ENCODE peak calls at places on chromosome 19, in six cellular contexts. C is tibial nerve, S is Karpas-422, A is K562, K is Peyer's patch, P is mammary epithelial cell. B is an unnamed sample. For H3K4me1, the result is how much of the 10 kb centered on the place peaks cover.

GRCh38 chr19:7602935-7603497 is 7.4 kb downstream of the CAMSAP3 start:
- DNase-seq in A (no peak), C (no peak), P (no peak), S (no peak), K (no peak), B (no peak)

GRCh38 chr19:39401549-39402416 is 4.9 kb upstream of the ZFP36 start:
- DNase-seq in K (peak), S (peak), P (peak), C (peak), A (peak), B (peak)

GRCh38 chr19:9877775-9878510 is 42.8 kb downstream of the PIN1 start:
- DNase-seq in P (peak), K (no peak), A (no peak), C (no peak), S (no peak), B (no peak)

GRCh38 chr19:4098493-4098892 is 25.4 kb downstream of the MAP2K2 start:
- DNase-seq in C (no peak), P (no peak), K (no peak), A (no peak), S (no peak), B (peak)

GRCh38 chr19:3046621-3047306 is 15.5 kb downstream of the TLE5 start:
- DNase-seq in K (no peak), S (no peak), P (no peak), A (peak), C (peak), B (peak)

GRCh38 chr19:43371909-43372308 is 18.4 kb downstream of the CD177 start:
- DNase-seq in C (no peak), P (no peak), S (no peak), K (no peak), A (no peak), B (no peak)

GRCh38 chr19:37362733-37363132 is 8.2 kb upstream of the ZNF527 start:
- DNase-seq in P (no peak), C (no peak), K (no peak), A (peak), S (no peak), B (no peak)

GRCh38 chr19:56838930-56839664 is 1.4 kb downstream of the PEG3 start:
- DNase-seq in P (peak), C (peak), A (no peak), K (peak), S (no peak), B (peak)

GRCh38 chr19:33171916-33172359 is 22.2 kb upstream of the LRP3 start:
- DNase-seq in C (no peak), K (no peak), P (no peak), S (no peak), A (no peak), B (no peak)

GRCh38 chr19:4499855-4500254 is 18.4 kb downstream of the PLIN4 start:
- DNase-seq in S (no peak), A (no peak), P (no peak), C (no peak), K (no peak), B (no peak)

GRCh38 chr19:31386806-31387205 is 37.6 kb upstream of the TSHZ3 start:
- DNase-seq in C (no peak), S (no peak), K (no peak), A (no peak), P (no peak), B (no peak)

GRCh38 chr19:16778796-16779411 is 50.3 kb upstream of the SIN3B start:
- DNase-seq in A (peak), S (peak), C (peak), K (peak), P (peak), B (peak)

GRCh38 chr19:18292810-18293641 is 11.6 kb upstream of the JUND start:
- DNase-seq in P (no peak), S (no peak), A (peak), C (peak), K (peak), B (peak)

GRCh38 chr19:8370176-8371010 is 6.4 kb downstream of the ANGPTL4 start:
- DNase-seq in C (peak), A (no peak), P (no peak), K (no peak), S (no peak), B (no peak)

GRCh38 chr19:36838784-36839324 is 667 bp upstream of the ZNF790 start:
- DNase-seq in P (no peak), A (no peak), C (no peak), K (no peak), S (no peak), B (no peak)

GRCh38 chr19:2922987-2923386 is 21.8 kb downstream of the ZNF77 start:
- DNase-seq in S (no peak), A (peak), K (no peak), C (no peak), P (peak), B (no peak)

GRCh38 chr19:8576273-8576993 is 809 bp downstream of the MYO1F start:
- DNase-seq in K (peak), P (no peak), C (no peak), S (no peak), A (no peak), B (no peak)

GRCh38 chr19:39823693-39824092 is 10.3 kb downstream of the DYRK1B start:
- DNase-seq in P (no peak), C (no peak), A (no peak), S (no peak), K (no peak), B (no peak)

GRCh38 chr19:18093439-18094161 is 4.0 kb upstream of the MAST3 start:
- DNase-seq in S (peak), K (no peak), P (peak), A (peak), C (no peak), B (no peak)

GRCh38 chr19:17503240-17503639 is 8.2 kb upstream of the PGLS start:
- DNase-seq in C (no peak), A (no peak), K (no peak), P (no peak), S (peak), B (no peak)

GRCh38 chr19:40453151-40453735 is 9.1 kb upstream of the SERTAD3 start:
- DNase-seq in C (no peak), A (no peak), S (no peak), P (no peak), K (no peak), B (no peak)

GRCh38 chr19:18414504-18415176 is 4.6 kb upstream of the SSBP4 start:
- DNase-seq in C (no peak), K (no peak), A (peak), P (peak), S (no peak), B (peak)

GRCh38 chr19:10036601-10037071 is 23.4 kb downstream of the RDH8 start:
- DNase-seq in A (no peak), C (no peak), K (no peak), S (no peak), P (no peak), B (no peak)

GRCh38 chr19:16405091-16405490 is 66.7 kb downstream of the EPS15L1 start:
- DNase-seq in A (no peak), K (no peak), P (no peak), C (no peak), S (no peak), B (no peak)

GRCh38 chr19:17394891-17395415 is 957 bp upstream of the CCDC194 start:
- DNase-seq in C (peak), A (peak), K (peak), S (peak), P (peak), B (no peak)

DNA sequence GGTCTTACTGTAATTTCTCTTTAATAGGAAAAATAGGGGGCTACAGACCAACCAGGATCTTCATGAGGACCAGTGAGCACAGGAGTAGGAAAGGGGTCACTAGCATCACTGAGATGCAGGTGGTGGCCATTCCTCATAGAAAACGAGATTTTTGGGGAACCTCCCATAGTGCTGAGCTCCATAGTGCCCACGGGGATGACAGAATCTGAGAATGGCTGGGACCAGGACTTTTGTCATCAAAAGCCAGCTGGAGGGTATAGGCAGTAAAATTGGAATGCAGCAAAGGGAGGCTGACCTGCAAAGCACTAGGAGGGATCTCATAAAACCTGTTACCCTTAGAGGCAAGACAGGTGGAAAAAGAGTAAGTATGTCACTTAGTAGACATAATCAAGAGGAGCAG is 28.4 kb upstream of the CEACAM21 start:
- DNase-seq in C (no peak), S (no peak), A (no peak), P (no peak), K (no peak), B (no peak)
- H3K4me1 ChIP-seq in C (under half), S (under half), A (under half), P (under half), K (under half), B (under half)

DNA sequence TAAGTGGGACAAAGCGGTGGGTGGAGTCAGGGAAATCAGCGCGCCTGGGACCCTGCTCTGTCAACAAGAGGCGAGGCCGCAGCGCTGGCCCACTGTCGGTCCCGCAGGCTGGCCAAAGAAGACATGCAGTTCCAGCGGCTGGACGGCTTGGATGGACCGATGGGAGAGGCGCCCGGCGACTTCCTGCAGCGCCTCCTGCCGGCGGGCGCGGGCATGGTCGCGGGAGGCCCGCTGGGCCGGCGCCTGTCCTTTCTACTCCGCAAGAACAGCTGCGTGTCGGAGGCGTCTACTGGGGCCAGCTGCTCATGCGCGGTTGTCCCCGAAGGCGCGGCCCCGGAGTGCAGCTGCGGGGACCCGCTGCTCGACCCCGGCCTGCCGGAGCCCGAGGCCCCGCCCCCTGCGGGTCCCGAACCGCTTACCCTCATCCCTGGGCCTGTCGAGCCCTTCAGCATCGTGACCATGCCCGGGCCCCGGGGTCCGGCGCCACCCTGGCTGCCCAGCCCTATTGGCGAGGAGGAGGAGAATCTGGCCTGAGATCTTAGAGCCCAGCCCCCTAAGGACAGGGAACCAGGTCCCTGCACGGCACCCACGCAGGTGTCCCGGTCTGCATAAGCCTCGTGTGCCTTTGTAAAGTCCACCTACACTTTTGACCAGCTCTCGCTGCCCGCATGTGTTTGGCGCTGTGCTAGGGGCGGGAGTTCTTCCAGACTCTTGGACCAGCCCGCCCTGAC is 6.1 kb downstream of the BEST2 start:
- DNase-seq in S (peak), P (peak), K (peak), C (no peak), A (peak), B (peak)
- H3K4me3 ChIP-seq in S (peak), P (peak), K (peak), C (no peak), A (peak), B (peak)

DNA sequence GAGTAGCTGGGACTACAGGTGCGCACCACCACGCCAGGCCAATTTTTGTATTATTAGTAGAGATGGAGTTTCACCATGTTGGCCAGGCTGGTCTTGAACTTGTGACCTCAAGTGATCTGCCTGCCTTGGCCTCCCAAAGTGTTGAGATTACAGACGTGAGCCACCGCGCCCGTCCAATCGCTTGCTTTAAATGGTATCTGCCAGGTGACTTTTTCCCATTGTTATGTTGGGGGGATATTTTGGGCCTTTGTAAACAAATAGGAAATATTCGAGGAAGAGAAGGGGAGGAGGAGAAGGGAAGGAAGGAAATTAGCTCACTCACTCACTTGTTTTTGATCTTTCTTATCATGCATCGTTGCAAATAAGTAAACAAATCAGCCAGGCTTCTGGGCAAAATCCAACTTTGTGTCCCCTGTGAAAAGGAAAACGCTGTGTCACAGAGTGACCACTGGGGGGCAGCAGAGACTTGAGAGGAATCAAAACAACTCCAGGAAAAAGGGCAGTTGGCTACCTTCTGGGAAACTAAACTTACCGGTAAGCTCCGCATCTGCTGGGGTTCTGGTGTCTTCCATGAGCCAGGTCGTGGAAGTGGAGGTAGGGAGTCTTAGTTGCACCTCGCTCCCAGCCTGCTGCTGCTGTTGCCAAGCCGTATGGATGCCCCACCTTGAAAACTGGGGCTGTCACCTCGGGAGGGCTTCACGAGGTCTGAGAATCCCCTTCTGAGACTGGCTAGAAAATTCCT is 9.3 kb upstream of the RANBP3 start:
- DNase-seq in S (peak), A (peak), K (peak), P (peak), C (peak), B (no peak)
- H3K4me1 ChIP-seq in S (under half), A (under half), K (under half), P (under half), C (under half), B (under half)

DNA sequence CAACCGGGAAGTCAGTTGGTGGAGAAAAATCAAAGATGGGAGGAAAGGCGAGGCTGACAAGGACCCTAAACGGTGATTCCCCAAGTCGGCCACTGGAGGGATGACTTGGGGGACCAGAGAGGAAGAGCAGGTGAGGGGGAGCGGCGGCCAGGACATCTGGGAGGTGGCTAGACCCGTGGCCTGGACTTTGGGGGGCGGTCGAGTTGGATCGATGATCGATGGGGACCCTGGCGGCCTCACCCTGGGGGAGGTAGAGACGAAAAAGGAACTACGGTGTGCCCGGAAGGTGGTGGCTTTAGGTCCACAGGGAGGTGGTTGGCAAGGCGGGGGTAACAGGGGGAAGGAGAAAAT is 7.6 kb upstream of the CIRBP start:
- DNase-seq in K (no peak), S (peak), P (no peak), C (no peak), A (no peak), B (peak)
- H3K4me3 ChIP-seq in K (peak), S (peak), P (peak), C (peak), A (peak), B (peak)

GRCh38 chr19:46782355-46783019 is 5.9 kb downstream of the SLC1A5 start:
- DNase-seq in P (no peak), A (no peak), C (no peak), S (no peak), K (no peak), B (no peak)
- H3K4me1 ChIP-seq in P (under half), A (under half), C (under half), S (under half), K (under half), B (under half)

GRCh38 chr19:6297202-6297601 is 17.4 kb upstream of the MLLT1 start:
- DNase-seq in C (no peak), K (no peak), A (no peak), P (no peak), S (no peak), B (no peak)

GRCh38 chr19:6298413-6298812 is 18.6 kb upstream of the MLLT1 start:
- DNase-seq in P (no peak), A (no peak), C (no peak), S (no peak), K (no peak), B (peak)
- H3K4me3 ChIP-seq in P (no peak), A (no peak), C (no peak), S (no peak), K (no peak), B (no peak)

B was measured in kidney.